ENCODE peak calls at places on chromosomes 5 and 9, in five cellular contexts. U is CD8-positive, alpha-beta memory T cell; J is epithelial cell of esophagus; F is lower lobe of right lung; R is stomach. O is an unnamed sample.

GRCh38 chr9:75880556-75880955 is 9.9 kb upstream of the PCSK5 start:
- DNase-seq in U (no peak), J (peak), F (no peak), R (no peak), O (no peak)

GRCh38 chr5:169895876-169896275 is 84.4 kb downstream of the INSYN2B start:
- DNase-seq in U (no peak), J (no peak), F (no peak), R (no peak), O (no peak)

GRCh38 chr9:136244776-136245193 is 827 bp downstream of the QSOX2 start:
- DNase-seq in U (no peak), J (no peak), F (no peak), R (no peak), O (no peak)

GRCh38 chr9:2420488-2421056 is 201.0 kb upstream of the VLDLR start:
- DNase-seq in U (no peak), J (no peak), F (no peak), R (no peak), O (no peak)

GRCh38 chr5:138663009-138663408 is 87.8 kb upstream of the HSPA9 start:
- DNase-seq in U (peak), J (peak), F (no peak), R (no peak), O (no peak)

GRCh38 chr9:107332883-107333282 is 49.8 kb downstream of the RAD23B start:
- DNase-seq in U (no peak), J (no peak), F (no peak), R (no peak), O (no peak)

GRCh38 chr5:150317048-150318003 is 14.6 kb upstream of the ARSI start:
- DNase-seq in U (no peak), J (peak), F (no peak), R (no peak), O (peak)

GRCh38 chr9:12784461-12785250 is 9.8 kb downstream of the LURAP1L start:
- DNase-seq in U (no peak), J (peak), F (peak), R (peak), O (peak)

GRCh38 chr9:89878687-89879086 is 273.9 kb downstream of the GADD45G start:
- DNase-seq in U (no peak), J (no peak), F (peak), R (peak), O (peak)

GRCh38 chr5:176616520-176616919 is 6.6 kb upstream of the GPRIN1 start:
- DNase-seq in U (no peak), J (no peak), F (no peak), R (no peak), O (no peak)

GRCh38 chr9:79664375-79664825 is 92.6 kb downstream of the TLE4 start:
- DNase-seq in U (no peak), J (no peak), F (no peak), R (no peak), O (no peak)

GRCh38 chr5:173920024-173920753 is 32.0 kb downstream of the CPEB4 start:
- DNase-seq in U (no peak), J (no peak), F (no peak), R (no peak), O (no peak)

GRCh38 chr5:68267044-68267443 is 51.5 kb downstream of the PIK3R1 start:
- DNase-seq in U (no peak), J (no peak), F (no peak), R (no peak), O (no peak)

GRCh38 chr5:176737746-176738699 is 72.3 kb upstream of the UNC5A start:
- DNase-seq in U (no peak), J (no peak), F (no peak), R (peak), O (no peak)

GRCh38 chr5:72232838-72233237 is 87.2 kb downstream of the MRPS27 start:
- DNase-seq in U (no peak), J (no peak), F (no peak), R (no peak), O (no peak)

GRCh38 chr9:127536499-127536898 is 75.6 kb upstream of the STXBP1 start:
- DNase-seq in U (no peak), J (no peak), F (no peak), R (no peak), O (no peak)

GRCh38 chr9:127535396-127535795 is 76.7 kb upstream of the STXBP1 start:
- DNase-seq in U (no peak), J (no peak), F (no peak), R (no peak), O (no peak)

GRCh38 chr9:127535834-127536233 is 76.2 kb upstream of the STXBP1 start:
- DNase-seq in U (no peak), J (peak), F (no peak), R (no peak), O (no peak)

GRCh38 chr9:127537792-127538191 is 74.3 kb upstream of the STXBP1 start:
- DNase-seq in U (no peak), J (peak), F (no peak), R (no peak), O (no peak)

GRCh38 chr9:127537014-127537413 is 75.1 kb upstream of the STXBP1 start:
- DNase-seq in U (no peak), J (peak), F (no peak), R (peak), O (peak)
- H3K4me3 ChIP-seq in U (no peak), J (no peak), F (no peak), R (no peak), O (no peak)

GRCh38 chr5:42621242-42621641 is 135.4 kb upstream of the CCDC152 start:
- DNase-seq in U (no peak), J (no peak), F (no peak), R (no peak), O (no peak)
- H3K4me3 ChIP-seq in U (no peak), J (no peak), F (no peak), R (no peak), O (no peak)

DNA sequence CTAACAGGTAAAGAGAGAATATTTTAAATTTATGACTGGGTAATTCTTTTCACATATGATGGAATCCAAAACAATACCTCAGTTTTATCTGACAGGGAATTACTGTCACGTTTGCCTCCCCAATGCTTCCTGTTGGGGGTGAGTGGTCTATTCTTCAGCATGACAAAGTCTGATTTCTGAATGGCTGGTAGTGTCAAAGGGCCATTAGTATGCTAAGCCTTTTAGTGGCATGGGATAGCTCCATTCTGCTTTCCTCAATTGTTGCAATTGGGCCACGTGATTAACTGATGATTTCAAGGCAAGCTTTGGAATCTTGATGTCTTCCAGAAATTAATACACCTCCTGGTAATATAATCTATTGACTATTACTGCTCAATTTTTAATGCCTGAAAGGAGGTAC is 14.7 kb upstream of the NDUFS4 start:
- DNase-seq in U (no peak), J (no peak), F (no peak), R (no peak), O (no peak)
- H3K4me3 ChIP-seq in U (no peak), J (no peak), F (no peak), R (no peak), O (no peak)

DNA sequence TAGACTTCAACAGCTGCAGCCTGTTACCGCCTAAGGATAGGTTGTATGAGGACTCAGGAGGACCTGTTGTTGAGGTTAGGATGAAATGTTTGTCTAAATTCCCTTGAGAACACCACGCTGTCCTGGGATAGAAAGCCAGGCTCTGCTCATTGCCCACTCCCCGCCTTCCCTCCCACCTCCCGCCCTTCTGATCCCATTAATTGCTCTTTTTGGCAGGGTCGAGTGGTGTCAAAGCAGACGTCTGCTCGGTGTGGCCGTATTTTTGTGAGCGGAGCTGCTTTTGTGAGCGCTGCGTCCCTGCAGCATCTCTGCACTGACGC is 62.3 kb downstream of the SPATA31C2 start:
- DNase-seq in U (no peak), J (no peak), F (no peak), R (no peak), O (peak)
- H3K4me3 ChIP-seq in U (peak), J (peak), F (peak), R (peak), O (peak)

GRCh38 chr9:18502546-18502945 is 28.6 kb downstream of the ADAMTSL1 start:
- DNase-seq in U (no peak), J (no peak), F (no peak), R (no peak), O (no peak)
- H3K4me3 ChIP-seq in U (no peak), J (no peak), F (no peak), R (no peak), O (no peak)

O was measured in skeletal muscle cell.